ENCODE peak calls at places on chromosome 11, in six cellular contexts. S is fibroblast of gingiva; R is mesothelial cell of epicardium; G is left lung; Y is psoas muscle; O is effector CD4-positive, alpha-beta T cell. Q is an unnamed sample.
A peak's percentile ranks its signal among the peaks of the same experiment; 100 is the strongest.

GRCh38 chr11:2812371-2812991 is 73.1 kb downstream of the CDKN1C start:
- DNase-seq in G (peak; percentile 79), Y (peak; percentile 73), O (no peak), S (no peak), R (no peak), Q (no peak)

GRCh38 chr11:69944146-69944795 is 125.1 kb upstream of the FGF3 start:
- DNase-seq in Y (no peak), R (no peak), S (no peak), G (peak; percentile 41), O (no peak), Q (no peak)

GRCh38 chr11:66568124-66568916 is at the start of gene CTSF:
- DNase-seq in Y (peak; percentile 89), S (peak; percentile 69), R (no peak), G (peak; percentile 96), O (peak; percentile 58), Q (peak; percentile 69)

GRCh38 chr11:81237139-81237538 is 1496.5 kb downstream of the FAM181B start:
- DNase-seq in G (no peak), O (no peak), R (no peak), S (no peak), Y (no peak), Q (no peak)

GRCh38 chr11:637593-638507 is 781 bp downstream of the DRD4 start:
- DNase-seq in R (no peak), S (no peak), G (no peak), O (no peak), Y (no peak), Q (no peak)

GRCh38 chr11:33719587-33719986 is 16.6 kb downstream of the CD59 start:
- DNase-seq in R (no peak), S (no peak), G (no peak), O (no peak), Y (no peak), Q (no peak)

GRCh38 chr11:14584595-14584994 is 59.0 kb upstream of the PDE3B start:
- DNase-seq in G (no peak), Y (no peak), S (no peak), O (no peak), R (no peak), Q (no peak)

GRCh38 chr11:133326332-133326731 is 206.0 kb downstream of the OPCML start:
- DNase-seq in R (no peak), S (no peak), G (no peak), O (no peak), Y (no peak), Q (no peak)

GRCh38 chr11:126442523-126442922 is 87.0 kb downstream of the ST3GAL4 start:
- DNase-seq in R (no peak), G (no peak), S (no peak), Y (no peak), O (no peak), Q (no peak)

GRCh38 chr11:1052133-1053011 is 15.9 kb upstream of the MUC6 start:
- DNase-seq in R (peak; percentile 17), Y (peak; percentile 11), O (no peak), S (no peak), G (peak; percentile 65), Q (peak; percentile 13)

GRCh38 chr11:8018742-8019631 is 31.9 kb downstream of the EIF3F start:
- DNase-seq in R (peak; percentile 46), G (peak; percentile 81), S (peak; percentile 73), Y (peak; percentile 70), O (peak; percentile 73), Q (peak; percentile 69)

GRCh38 chr11:104946907-104947306 is 21.5 kb downstream of the CASP4 start:
- DNase-seq in S (peak; percentile 41), G (no peak), O (no peak), R (no peak), Y (no peak), Q (no peak)

GRCh38 chr11:10627816-10628215 is 59.4 kb upstream of the LYVE1 start:
- DNase-seq in O (no peak), Y (no peak), G (no peak), R (no peak), S (no peak), Q (no peak)

GRCh38 chr11:79686703-79687419 is 246.0 kb upstream of the TENM4 start:
- DNase-seq in O (no peak), Y (no peak), R (no peak), G (no peak), S (no peak), Q (no peak)

GRCh38 chr11:112963368-112963955 is 2.2 kb downstream of the NCAM1 start:
- DNase-seq in S (no peak), O (no peak), G (peak; percentile 68), Y (peak; percentile 14), R (no peak), Q (no peak)

GRCh38 chr11:94602430-94603372 is 35.5 kb downstream of the PIWIL4 start:
- DNase-seq in S (peak; percentile 80), G (peak; percentile 70), O (no peak), Y (peak; percentile 61), R (no peak), Q (peak; percentile 2)

GRCh38 chr11:1837171-1838076 is 1.4 kb upstream of the TNNI2 start:
- DNase-seq in G (peak; percentile 89), R (peak; percentile 68), O (peak; percentile 68), S (peak; percentile 22), Y (peak; percentile 75), Q (peak; percentile 74)

GRCh38 chr11:67646535-67647336 is 3.8 kb downstream of the ACY3 start:
- DNase-seq in R (no peak), O (no peak), Y (no peak), S (no peak), G (peak; percentile 76), Q (peak; percentile 25)

GRCh38 chr11:4436424-4436823 is 12.7 kb upstream of the OR52K2 start:
- DNase-seq in G (no peak), R (no peak), O (no peak), S (no peak), Y (no peak), Q (no peak)

GRCh38 chr11:70805971-70806370 is 407.6 kb downstream of the CTTN start:
- DNase-seq in R (no peak), O (no peak), G (peak; percentile 60), Y (no peak), S (no peak), Q (no peak)

GRCh38 chr11:9765320-9766101 is 101.6 kb downstream of the SWAP70 start:
- DNase-seq in R (peak; percentile 27), O (no peak), Y (peak; percentile 80), G (no peak), S (peak; percentile 99), Q (no peak)

GRCh38 chr11:2542406-2542805 is 97.6 kb downstream of the KCNQ1 start:
- DNase-seq in S (no peak), G (peak; percentile 37), O (no peak), R (peak; percentile 12), Y (peak; percentile 5), Q (no peak)

GRCh38 chr11:69352715-69353325 is 58.9 kb downstream of the MYEOV start:
- DNase-seq in R (no peak), Y (no peak), G (no peak), O (no peak), S (peak; percentile 82), Q (peak; percentile 8)

GRCh38 chr11:102780491-102780918 is at the start of gene MMP10:
- DNase-seq in O (no peak), G (no peak), S (peak; percentile 47), Y (no peak), R (no peak), Q (no peak)

Q was measured in T-helper 1 cell.